ENCODE peak calls at places on chromosomes 16 and 17, in eight cellular contexts. U is PC-9, L is GM12878, Z is fibroblast of lung, S is astrocyte, B is HCT116, X is hepatocyte, M is PC-3. H is an unnamed sample. For H3K4me1, the result is how much of the 10 kb centered on the place peaks cover.

GRCh38 chr16:73711441-73712080 is 585.1 kb upstream of the PSMD7 start:
- DNase-seq in U (no peak), L (no peak), Z (no peak), S (no peak), B (no peak), X (no peak), M (no peak), H (no peak)

GRCh38 chr17:63331301-63331700 is 114.8 kb downstream of the CYB561 start:
- DNase-seq in U (no peak), L (no peak), Z (peak), S (peak), B (no peak), X (no peak), M (no peak), H (no peak)

GRCh38 chr17:50052241-50052788 is 3.6 kb upstream of the ITGA3 start:
- DNase-seq in U (no peak), L (no peak), Z (no peak), S (no peak), B (no peak), X (no peak), M (peak), H (no peak)

GRCh38 chr17:17959520-17960361 is 12.5 kb downstream of the TOM1L2 start:
- DNase-seq in U (no peak), L (peak), Z (peak), S (peak), B (no peak), X (no peak), M (no peak), H (no peak)

GRCh38 chr16:31215287-31216115 is 1.4 kb downstream of the PYDC1 start:
- DNase-seq in U (peak), L (no peak), Z (peak), S (peak), B (peak), X (peak), M (peak), H (peak)

GRCh38 chr17:43753488-43754129 is 5.0 kb downstream of the SOST start:
- DNase-seq in U (peak), L (peak), Z (peak), S (peak), B (no peak), X (no peak), M (peak), H (no peak)

GRCh38 chr17:44219126-44219635 is 294 bp downstream of the UBTF start:
- DNase-seq in U (peak), L (no peak), Z (peak), S (no peak), B (no peak), X (peak), M (peak), H (peak)

GRCh38 chr17:52505601-52506000 is 347.1 kb upstream of the CA10 start:
- DNase-seq in U (no peak), L (no peak), Z (no peak), S (no peak), B (no peak), X (no peak), M (no peak), H (no peak)

GRCh38 chr16:78984887-78985464 is 615.6 kb downstream of the MAF start:
- DNase-seq in U (no peak), L (no peak), Z (no peak), S (no peak), B (no peak), X (peak), M (no peak), H (no peak)

GRCh38 chr17:28711723-28712036 is at the start of gene PROCA1:
- DNase-seq in U (no peak), L (no peak), Z (no peak), S (no peak), B (no peak), X (peak), M (no peak), H (no peak)

GRCh38 chr17:58666858-58667267 is 25.0 kb downstream of the TEX14 start:
- DNase-seq in U (no peak), L (no peak), Z (peak), S (no peak), B (peak), X (no peak), M (peak), H (no peak)

GRCh38 chr16:58325941-58326340 is 31.1 kb upstream of the PRSS54 start:
- DNase-seq in U (no peak), L (no peak), Z (no peak), S (no peak), B (no peak), X (no peak), M (no peak), H (no peak)

GRCh38 chr16:19681637-19682036 is 36.4 kb downstream of the KNOP1 start:
- DNase-seq in U (no peak), L (no peak), Z (no peak), S (no peak), B (no peak), X (no peak), M (no peak), H (no peak)

GRCh38 chr16:19688396-19689024 is 29.5 kb downstream of the KNOP1 start:
- DNase-seq in U (no peak), L (no peak), Z (no peak), S (no peak), B (no peak), X (no peak), M (no peak), H (no peak)

GRCh38 chr16:19683453-19684236 is 34.4 kb downstream of the KNOP1 start:
- DNase-seq in U (no peak), L (no peak), Z (no peak), S (no peak), B (no peak), X (no peak), M (no peak), H (no peak)

GRCh38 chr16:19687279-19687678 is 30.7 kb downstream of the KNOP1 start:
- DNase-seq in U (no peak), L (no peak), Z (no peak), S (no peak), B (no peak), X (no peak), M (no peak), H (peak)

DNA sequence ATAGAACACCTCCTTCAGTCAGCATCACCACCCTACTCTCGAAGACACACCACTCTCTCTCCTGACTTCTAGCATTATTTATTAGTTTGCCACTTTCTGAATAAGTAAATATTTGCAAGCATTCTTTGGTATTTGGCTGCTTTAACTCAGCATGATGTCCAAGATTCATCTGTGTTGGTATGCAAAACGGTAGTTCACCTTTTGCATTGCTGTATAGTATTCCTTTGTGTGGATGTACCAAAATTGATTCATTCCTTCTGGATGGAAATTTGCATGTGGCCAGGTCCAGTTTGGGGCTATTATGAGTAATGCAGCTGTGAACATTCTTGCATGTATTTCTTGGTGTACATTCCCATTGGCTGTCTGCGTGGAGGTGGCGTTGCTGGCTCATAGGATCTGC is 32.9 kb downstream of the KNOP1 start:
- DNase-seq in U (no peak), L (no peak), Z (no peak), S (no peak), B (no peak), X (no peak), M (no peak), H (no peak)
- TF ChIP-seq EZH2 in U (no peak), L (no peak), Z (no peak), S (no peak), B (no peak), X (no peak), M (no peak), H (no peak)

GRCh38 chr16:86062271-86062965 is 163.5 kb downstream of the IRF8 start:
- DNase-seq in U (no peak), L (no peak), Z (no peak), S (no peak), B (no peak), X (no peak), M (no peak), H (no peak)

GRCh38 chr16:86063696-86064405 is 164.9 kb downstream of the IRF8 start:
- DNase-seq in U (no peak), L (no peak), Z (no peak), S (no peak), B (no peak), X (no peak), M (no peak), H (no peak)

GRCh38 chr16:86065711-86066110 is 166.7 kb downstream of the IRF8 start:
- DNase-seq in U (no peak), L (no peak), Z (no peak), S (no peak), B (no peak), X (no peak), M (no peak), H (no peak)

GRCh38 chr16:86066755-86067154 is 167.8 kb downstream of the IRF8 start:
- DNase-seq in U (no peak), L (no peak), Z (no peak), S (no peak), B (no peak), X (no peak), M (no peak), H (no peak)

GRCh38 chr16:86064431-86065250 is 165.7 kb downstream of the IRF8 start:
- DNase-seq in U (no peak), L (no peak), Z (no peak), S (no peak), B (no peak), X (no peak), M (no peak), H (no peak)
- H2AFZ ChIP-seq in U (no peak), L (no peak), Z (no peak), S (no peak), B (no peak), X (no peak), M (no peak), H (no peak)

GRCh38 chr17:76077582-76078110 is 1.3 kb upstream of the ZACN start:
- DNase-seq in U (no peak), L (no peak), Z (no peak), S (no peak), B (no peak), X (no peak), M (peak), H (no peak)

GRCh38 chr17:76074390-76075363 is at the start of gene GALR2:
- DNase-seq in U (no peak), L (no peak), Z (no peak), S (no peak), B (no peak), X (peak), M (no peak), H (peak)

GRCh38 chr17:76076100-76076764 is 1.7 kb downstream of the GALR2 start:
- DNase-seq in U (no peak), L (no peak), Z (no peak), S (no peak), B (no peak), X (no peak), M (no peak), H (peak)

GRCh38 chr17:76076765-76077581 is 2.0 kb upstream of the ZACN start:
- DNase-seq in U (no peak), L (no peak), Z (no peak), S (no peak), B (no peak), X (no peak), M (no peak), H (peak)

GRCh38 chr17:76075364-76076099 is 951 bp downstream of the GALR2 start:
- DNase-seq in U (no peak), L (no peak), Z (no peak), S (no peak), B (no peak), X (no peak), M (no peak), H (peak)
- H3K4me1 ChIP-seq in U (under half), L (under half), Z (under half), S (under half), B (under half), X (under half), M (under half), H (half or more)

GRCh38 chr16:89087922-89088321 is 5.7 kb upstream of the ACSF3 start:
- DNase-seq in U (no peak), L (no peak), Z (no peak), S (no peak), B (no peak), X (no peak), M (no peak), H (no peak)
- TF ChIP-seq EZH2 in U (no peak), L (no peak), Z (no peak), S (no peak), B (no peak), X (no peak), M (no peak), H (no peak)

GRCh38 chr17:35117984-35118383 is 1.7 kb downstream of the RAD51D start:
- DNase-seq in U (peak), L (peak), Z (no peak), S (no peak), B (no peak), X (no peak), M (peak), H (no peak)
- H2AFZ ChIP-seq in U (no peak), L (no peak), Z (no peak), S (no peak), B (no peak), X (no peak), M (no peak), H (no peak)

DNA sequence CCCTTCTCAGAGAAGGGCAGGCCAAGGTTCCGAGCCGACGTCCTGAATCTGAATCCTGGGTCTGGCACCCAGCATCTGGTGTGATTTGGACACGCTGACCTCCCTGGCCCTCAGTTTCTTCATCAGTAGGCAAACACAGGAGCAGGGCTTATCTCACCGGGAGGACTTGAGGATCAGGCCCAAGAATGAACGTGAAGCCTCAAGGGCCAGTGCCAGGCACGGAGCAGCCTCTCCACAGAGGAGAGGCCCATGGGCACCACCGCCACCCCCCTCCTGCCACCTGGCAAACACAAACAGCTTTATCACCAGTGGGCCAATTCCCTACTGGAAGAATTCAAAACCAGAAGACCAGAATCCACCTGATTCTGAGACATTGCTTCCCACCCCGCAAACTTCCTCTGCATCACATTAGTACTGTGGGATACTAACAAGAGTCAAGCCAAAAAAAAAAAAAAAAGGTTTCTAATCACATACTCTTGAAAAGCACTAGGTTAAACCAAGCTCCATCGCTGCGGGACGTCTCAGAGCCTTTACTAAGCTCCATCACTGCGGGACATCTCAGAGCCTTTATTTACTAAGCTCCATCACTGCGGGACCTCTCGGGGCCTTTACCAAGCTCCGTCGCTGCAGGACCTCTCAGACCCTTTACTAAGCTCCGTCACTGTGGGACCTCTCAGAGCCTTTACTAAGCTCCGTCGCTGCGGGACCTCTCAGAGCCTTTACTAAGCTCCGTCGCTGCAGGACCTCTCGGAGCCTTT is 68.0 kb upstream of the DOC2B start:
- DNase-seq in U (no peak), L (no peak), Z (no peak), S (no peak), B (no peak), X (no peak), M (no peak), H (no peak)
- H3K4me1 ChIP-seq in U (under half), L (under half), Z (under half), S (under half), B (under half), X (under half), M (under half), H (under half)

GRCh38 chr17:45221081-45221996 is at the start of gene FMNL1:
- DNase-seq in U (no peak), L (no peak), Z (no peak), S (no peak), B (no peak), X (no peak), M (peak), H (peak)
- TF ChIP-seq EZH2 in U (no peak), L (no peak), Z (peak), S (peak), B (no peak), X (no peak), M (no peak), H (peak)